ENCODE peak calls at places on chromosome 16, in ten cellular contexts. G, L, V, M, R, C, O, H, Z and W are unnamed samples.

GRCh38 chr16:54447606-54448440 is 161.2 kb upstream of the IRX3 start:
- DNase-seq in R (no peak), C (peak; percentile 54), H (no peak), V (no peak), M (peak; percentile 76), Z (peak; percentile 17), L (no peak), G (no peak), O (no peak), W (no peak)

GRCh38 chr16:64412578-64413280 is 709.1 kb downstream of the CDH11 start:
- DNase-seq in C (peak; percentile 69), H (no peak), G (no peak), L (no peak), R (no peak), O (no peak), M (no peak), V (no peak), Z (no peak), W (no peak)

GRCh38 chr16:75550211-75550662 is 5.8 kb downstream of the TMEM231 start:
- DNase-seq in O (no peak), H (no peak), R (peak; percentile 31), L (peak; percentile 54), G (peak; percentile 55), C (peak; percentile 43), M (peak; percentile 61), V (no peak), Z (no peak), W (peak; percentile 41)

GRCh38 chr16:71915350-71915749 is 20.0 kb downstream of the IST1 start:
- DNase-seq in O (no peak), L (no peak), G (no peak), V (no peak), C (no peak), H (no peak), R (no peak), M (no peak), Z (no peak), W (no peak)

GRCh38 chr16:13883881-13884280 is 36.1 kb upstream of the ERCC4 start:
- DNase-seq in G (no peak), R (no peak), V (no peak), L (no peak), O (no peak), H (no peak), C (no peak), Z (no peak), M (no peak), W (no peak)

GRCh38 chr16:86347090-86347489 is 163.2 kb upstream of the FOXF1 start:
- DNase-seq in O (no peak), R (no peak), C (peak; percentile 21), G (no peak), V (no peak), H (no peak), M (no peak), Z (no peak), L (no peak), W (no peak)

GRCh38 chr16:10879681-10880589 is 2.9 kb downstream of the CIITA start:
- DNase-seq in L (no peak), Z (no peak), V (no peak), C (no peak), H (no peak), O (no peak), R (no peak), M (no peak), G (no peak), W (no peak)

GRCh38 chr16:81319221-81319912 is 4.6 kb downstream of the GAN start:
- DNase-seq in M (peak; percentile 27), H (no peak), Z (no peak), G (no peak), R (no peak), O (no peak), C (peak; percentile 77), L (no peak), V (no peak), W (no peak)

GRCh38 chr16:57388359-57389086 is 16.0 kb upstream of the CCL17 start:
- DNase-seq in M (no peak), O (no peak), C (no peak), G (no peak), H (no peak), R (no peak), L (no peak), V (no peak), Z (peak; percentile 37), W (no peak)

GRCh38 chr16:88993006-88993787 is 16.2 kb upstream of the CBFA2T3 start:
- DNase-seq in M (peak; percentile 24), Z (no peak), R (no peak), L (peak; percentile 67), H (no peak), G (no peak), V (no peak), C (no peak), O (no peak), W (peak; percentile 46)

GRCh38 chr16:79372504-79373184 is 227.9 kb downstream of the MAF start:
- DNase-seq in M (no peak), Z (no peak), R (no peak), H (no peak), G (peak; percentile 59), O (no peak), C (no peak), L (no peak), V (no peak), W (no peak)

GRCh38 chr16:4936181-4936990 is 562 bp downstream of the PPL start:
- DNase-seq in O (no peak), Z (peak; percentile 82), C (no peak), V (peak; percentile 51), H (peak; percentile 87), R (peak; percentile 38), M (no peak), L (no peak), G (no peak), W (peak; percentile 80)

GRCh38 chr16:89037261-89038152 is 56.1 kb upstream of the ACSF3 start:
- DNase-seq in H (peak; percentile 42), R (no peak), O (no peak), V (no peak), Z (peak; percentile 42), G (no peak), L (peak; percentile 43), M (peak; percentile 54), C (peak; percentile 20), W (no peak)

DNA sequence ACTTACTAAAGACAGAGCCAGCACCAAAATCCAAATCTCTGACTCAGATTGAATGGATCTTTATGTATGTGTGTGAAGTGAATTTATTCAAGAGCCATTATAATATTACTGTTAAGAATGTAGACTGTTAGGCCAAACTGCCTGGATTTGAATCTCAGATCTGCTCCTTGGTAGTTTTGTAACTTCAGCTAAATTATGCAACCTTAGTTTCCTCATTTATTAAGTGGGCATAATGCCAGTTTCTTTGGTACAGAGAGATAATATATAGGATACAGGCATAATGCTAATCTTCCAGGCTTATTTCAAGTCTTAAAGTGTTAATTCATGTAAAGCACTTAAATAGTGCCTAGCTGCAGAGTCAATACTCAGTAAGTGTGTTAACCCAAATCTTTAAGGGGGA is 12.8 kb downstream of the CNEP1R1 start:
- DNase-seq in M (peak; percentile 55), G (no peak), Z (no peak), V (no peak), R (no peak), O (no peak), L (no peak), C (peak; percentile 13), H (no peak), W (no peak)
- H3K4me3 ChIP-seq in M (no peak overlapping the region), G (no peak overlapping the region), Z (no peak overlapping the region), V (no peak overlapping the region), R (no peak overlapping the region), O (no peak overlapping the region), L (no peak overlapping the region), C (no peak overlapping the region), H (no peak overlapping the region), W (no peak overlapping the region)

DNA sequence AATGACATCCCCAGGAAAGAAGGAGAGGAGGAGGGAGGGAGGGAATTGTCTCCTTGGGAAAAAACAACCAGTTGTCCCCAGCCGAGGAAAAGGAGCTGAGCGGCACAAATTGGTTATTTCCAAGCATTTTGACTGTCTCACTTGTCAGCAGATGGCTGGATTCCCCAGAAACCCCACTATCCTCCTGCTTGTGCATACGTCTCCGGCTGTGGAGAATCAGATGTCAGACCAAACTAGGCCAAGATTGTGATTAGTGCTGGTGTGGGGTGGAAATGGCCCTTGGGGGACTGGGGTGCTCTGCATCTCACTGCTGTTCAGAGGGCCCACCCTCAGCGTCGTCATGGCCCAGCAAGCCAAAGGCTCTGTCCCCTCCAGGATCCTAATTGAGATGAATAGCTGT is 131.7 kb upstream of the HSBP1 start:
- DNase-seq in R (no peak), C (no peak), G (no peak), M (no peak), Z (no peak), L (no peak), V (no peak), H (no peak), O (no peak), W (peak; percentile 19)
- H3K27ac ChIP-seq in R (no peak overlapping the region), C (no peak overlapping the region), G (no peak overlapping the region), M (no peak overlapping the region), Z (no peak overlapping the region), L (no peak overlapping the region), V (no peak overlapping the region), H (no peak overlapping the region), O (no peak overlapping the region), W (peak overlapping the region; percentile 69)

GRCh38 chr16:12614662-12615278 is 188.9 kb downstream of the CPPED1 start:
- DNase-seq in G (no peak), C (no peak), L (no peak), H (no peak), Z (no peak), V (no peak), R (no peak), M (no peak), O (no peak), W (no peak)
- H3K4me3 ChIP-seq in G (no peak overlapping the region), C (no peak overlapping the region), L (no peak overlapping the region), H (no peak overlapping the region), Z (no peak overlapping the region), V (no peak overlapping the region), R (no peak overlapping the region), M (no peak overlapping the region), O (no peak overlapping the region), W (no peak overlapping the region)

GRCh38 chr16:85008267-85008666 is 3.1 kb downstream of the ZDHHC7 start:
- DNase-seq in H (no peak), Z (no peak), C (no peak), O (no peak), L (no peak), V (no peak), R (no peak), G (no peak), M (no peak), W (no peak)
- H3K27ac ChIP-seq in H (no peak overlapping the region), Z (no peak overlapping the region), C (no peak overlapping the region), O (no peak overlapping the region), L (no peak overlapping the region), V (no peak overlapping the region), R (peak overlapping the region; percentile 49), G (no peak overlapping the region), M (no peak overlapping the region), W (no peak overlapping the region)